ENCODE peak calls at places on chromosomes 7 and 10, in ten cellular contexts. R, W, P, Y, K, T, H, J, B and C are unnamed samples. For H3K4me1, the result is how much of the 10 kb centered on the place peaks cover.

GRCh38 chr10:127993281-127993680 is 86.4 kb downstream of the PTPRE start:
- DNase-seq in T (no peak), H (no peak), Y (no peak), K (no peak), B (no peak), J (no peak), W (no peak), P (no peak), R (no peak), C (no peak)

GRCh38 chr7:5255832-5256231 is 26.9 kb upstream of the SLC29A4 start:
- DNase-seq in H (no peak), P (no peak), B (no peak), W (no peak), Y (no peak), T (no peak), R (no peak), K (no peak), J (no peak), C (no peak)

GRCh38 chr7:130896898-130897514 is 163.0 kb upstream of the KLF14 start:
- DNase-seq in K (peak), P (peak), T (peak), W (peak), R (peak), H (peak), B (peak), Y (peak), J (peak), C (peak)

GRCh38 chr10:44004913-44005787 is 356.5 kb upstream of the ZNF32 start:
- DNase-seq in W (no peak), R (no peak), J (peak), H (no peak), T (no peak), P (no peak), Y (no peak), K (no peak), B (no peak), C (no peak)

GRCh38 chr10:90834326-90834725 is 23.5 kb downstream of the HTR7 start:
- DNase-seq in B (no peak), J (no peak), T (no peak), H (no peak), W (no peak), P (no peak), K (no peak), Y (no peak), R (no peak), C (no peak)

GRCh38 chr10:5291501-5292195 is 73.1 kb upstream of the UCN3 start:
- DNase-seq in H (no peak), W (no peak), B (peak), K (peak), J (peak), P (peak), R (no peak), T (peak), Y (peak), C (peak)

GRCh38 chr10:110910138-110910537 is 8.8 kb downstream of the BBIP1 start:
- DNase-seq in W (no peak), Y (no peak), B (no peak), H (no peak), R (no peak), J (no peak), T (no peak), P (no peak), K (no peak), C (no peak)

GRCh38 chr7:45035909-45036308 is 35.9 kb downstream of the CCM2 start:
- DNase-seq in R (no peak), K (no peak), H (no peak), B (no peak), P (no peak), T (no peak), W (no peak), Y (no peak), J (no peak), C (no peak)

GRCh38 chr10:129622736-129623135 is 155.7 kb downstream of the MGMT start:
- DNase-seq in W (no peak), R (no peak), B (no peak), P (no peak), T (no peak), K (no peak), H (no peak), J (no peak), Y (no peak), C (no peak)

GRCh38 chr10:124695259-124695658 is 48.9 kb downstream of the FAM53B start:
- DNase-seq in W (no peak), T (no peak), P (no peak), R (no peak), Y (no peak), J (no peak), H (no peak), B (no peak), K (no peak), C (no peak)
- H3K4me1 ChIP-seq in W (under half), T (under half), P (half or more), R (under half), Y (under half), J (under half), H (under half), B (under half), K (under half), C (half or more)

GRCh38 chr10:22666287-22667092 is 47.9 kb downstream of the PIP4K2A start:
- DNase-seq in J (no peak), W (peak), Y (no peak), T (peak), R (peak), P (no peak), B (no peak), H (no peak), K (peak), C (peak)
- H3K4me3 ChIP-seq in J (no peak), W (peak), Y (no peak), T (no peak), R (no peak), P (no peak), B (no peak), H (no peak), K (no peak), C (peak)

GRCh38 chr10:29647483-29647882 is 12.7 kb upstream of the SVIL start:
- DNase-seq in B (no peak), H (no peak), Y (no peak), K (no peak), P (no peak), T (no peak), J (no peak), R (no peak), W (no peak), C (no peak)

GRCh38 chr10:29646960-29647431 is 12.2 kb upstream of the SVIL start:
- DNase-seq in W (no peak), P (no peak), B (no peak), R (no peak), H (no peak), T (peak), Y (peak), J (no peak), K (peak), C (no peak)

GRCh38 chr10:29648114-29648982 is 13.6 kb upstream of the SVIL start:
- DNase-seq in Y (peak), J (no peak), R (peak), W (peak), B (peak), H (no peak), K (no peak), T (peak), P (no peak), C (no peak)

GRCh38 chr10:29643785-29644501 is 9.2 kb upstream of the SVIL start:
- DNase-seq in J (peak), K (no peak), B (peak), H (no peak), Y (no peak), P (peak), W (no peak), T (no peak), R (peak), C (no peak)

GRCh38 chr10:29646238-29646902 is 11.6 kb upstream of the SVIL start:
- DNase-seq in H (no peak), R (no peak), W (no peak), Y (peak), T (peak), K (peak), P (no peak), J (no peak), B (no peak), C (no peak)
- H3K4me1 ChIP-seq in H (under half), R (under half), W (under half), Y (half or more), T (under half), K (under half), P (half or more), J (under half), B (under half), C (under half)

GRCh38 chr7:18890885-18891621 is 226.4 kb downstream of the TWIST1 start:
- DNase-seq in P (no peak), K (no peak), T (peak), Y (no peak), J (no peak), H (no peak), R (no peak), B (no peak), W (no peak), C (no peak)

GRCh38 chr7:18893156-18893555 is 224.3 kb downstream of the TWIST1 start:
- DNase-seq in T (no peak), W (no peak), K (no peak), P (no peak), Y (no peak), J (no peak), R (no peak), B (no peak), H (no peak), C (no peak)

GRCh38 chr7:18894155-18894554 is 223.3 kb downstream of the TWIST1 start:
- DNase-seq in P (no peak), J (no peak), W (no peak), H (no peak), K (no peak), Y (no peak), B (no peak), R (no peak), T (no peak), C (no peak)

GRCh38 chr7:18896343-18896975 is 221.0 kb downstream of the TWIST1 start:
- DNase-seq in W (no peak), J (no peak), P (no peak), Y (no peak), T (peak), R (no peak), K (no peak), B (no peak), H (no peak), C (no peak)

DNA sequence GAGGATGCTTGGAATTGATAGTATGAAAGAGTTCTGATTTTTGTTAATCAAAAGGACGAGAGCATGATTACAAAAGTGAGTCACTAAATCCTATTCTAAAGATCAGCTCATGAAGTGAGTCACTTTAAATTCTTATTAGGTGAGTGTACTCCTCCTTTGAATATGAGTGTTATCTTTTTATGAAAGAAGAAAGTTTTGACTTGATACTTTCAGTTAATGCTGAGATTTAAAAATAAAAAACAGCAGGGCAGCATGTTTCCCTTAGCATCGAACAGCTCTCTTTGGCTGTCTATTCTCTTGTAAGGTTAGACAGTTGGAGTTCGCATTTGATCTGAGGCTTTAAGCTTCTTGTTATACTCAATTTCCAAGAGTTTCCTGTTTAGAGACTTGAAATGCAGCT is 222.0 kb downstream of the TWIST1 start:
- DNase-seq in T (peak), R (no peak), W (no peak), K (no peak), J (no peak), P (no peak), Y (peak), B (no peak), H (no peak), C (no peak)
- H3K4me3 ChIP-seq in T (no peak), R (no peak), W (no peak), K (no peak), J (no peak), P (no peak), Y (peak), B (no peak), H (no peak), C (no peak)

DNA sequence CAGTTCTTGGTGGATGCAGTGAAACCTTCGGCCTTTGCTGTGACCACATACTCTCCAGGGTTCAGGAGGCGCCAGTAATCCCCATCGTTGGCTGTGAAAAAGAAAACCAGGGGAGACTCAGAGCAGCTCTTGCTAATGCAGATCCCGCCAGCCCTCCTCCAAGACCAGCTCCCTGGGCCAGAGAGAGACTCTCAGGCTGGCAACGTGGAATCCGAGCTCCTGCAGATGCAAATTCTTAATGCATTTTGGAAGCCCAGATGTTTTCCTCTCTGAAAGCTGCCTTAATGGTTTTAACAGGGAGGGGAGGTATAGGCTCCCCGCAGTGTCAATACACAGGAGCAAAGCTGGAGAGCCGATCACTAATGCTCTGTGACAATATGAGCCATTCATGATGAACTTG is 80.8 kb downstream of the GPR26 start:
- DNase-seq in W (no peak), R (no peak), T (no peak), K (no peak), Y (no peak), B (no peak), H (no peak), P (no peak), J (no peak), C (no peak)
- H3K4me1 ChIP-seq in W (under half), R (under half), T (under half), K (under half), Y (under half), B (under half), H (under half), P (under half), J (under half), C (under half)